ENCODE peak calls at places on chromosomes 13 and 19, in nine cellular contexts. One of them, this sample, is unnamed.
A peak's percentile ranks its signal among the peaks of the same experiment; 100 is the strongest.

GRCh38 chr19:3538965-3539742 is at the start of gene TEKTIP1:
- DNase-seq in GM06990: peak; percentile 16
- DNase-seq in activated effector memory CD4-positive, alpha-beta T cell treated with anti-CD3 and anti-CD28 coated beads, Interleukin-2, amount 50 U/mL, for 16 hours: peak; percentile 63
- DNase-seq in foreskin fibroblast: peak; percentile 48
- DNase-seq in heart left ventricle: no peak
- DNase-seq in RWPE1: no peak
- DNase-seq in kidney epithelial cell: no peak
- DNase-seq in GDM1: no peak
- DNase-seq in endodermal cell: peak; percentile 69
- DNase-seq in this sample: no peak

GRCh38 chr19:48510421-48511268 is 990 bp downstream of the LMTK3 start:
- DNase-seq in GM06990: peak; percentile 47
- DNase-seq in activated effector memory CD4-positive, alpha-beta T cell treated with anti-CD3 and anti-CD28 coated beads, Interleukin-2, amount 50 U/mL, for 16 hours: peak; percentile 92
- DNase-seq in foreskin fibroblast: peak; percentile 72
- DNase-seq in heart left ventricle: peak; percentile 68
- DNase-seq in RWPE1: peak; percentile 42
- DNase-seq in kidney epithelial cell: no peak
- DNase-seq in GDM1: peak; percentile 4
- DNase-seq in endodermal cell: peak; percentile 91
- DNase-seq in this sample: peak; percentile 84

GRCh38 chr19:4754248-4754647 is 30.6 kb upstream of the DPP9 start:
- DNase-seq in GM06990: no peak
- DNase-seq in activated effector memory CD4-positive, alpha-beta T cell treated with anti-CD3 and anti-CD28 coated beads, Interleukin-2, amount 50 U/mL, for 16 hours: no peak
- DNase-seq in foreskin fibroblast: peak; percentile 26
- DNase-seq in heart left ventricle: no peak
- DNase-seq in RWPE1: no peak
- DNase-seq in kidney epithelial cell: no peak
- DNase-seq in GDM1: no peak
- DNase-seq in endodermal cell: no peak
- DNase-seq in this sample: no peak

GRCh38 chr13:27634791-27635190 is 13.1 kb downstream of the POLR1D start:
- DNase-seq in GM06990: no peak
- DNase-seq in activated effector memory CD4-positive, alpha-beta T cell treated with anti-CD3 and anti-CD28 coated beads, Interleukin-2, amount 50 U/mL, for 16 hours: no peak
- DNase-seq in foreskin fibroblast: no peak
- DNase-seq in heart left ventricle: no peak
- DNase-seq in RWPE1: no peak
- DNase-seq in kidney epithelial cell: no peak
- DNase-seq in GDM1: no peak
- DNase-seq in endodermal cell: no peak
- DNase-seq in this sample: no peak

GRCh38 chr13:31377946-31378345 is 178.2 kb downstream of the B3GLCT start:
- DNase-seq in GM06990: no peak
- DNase-seq in activated effector memory CD4-positive, alpha-beta T cell treated with anti-CD3 and anti-CD28 coated beads, Interleukin-2, amount 50 U/mL, for 16 hours: no peak
- DNase-seq in foreskin fibroblast: no peak
- DNase-seq in heart left ventricle: no peak
- DNase-seq in RWPE1: no peak
- DNase-seq in kidney epithelial cell: no peak
- DNase-seq in GDM1: no peak
- DNase-seq in endodermal cell: no peak
- DNase-seq in this sample: no peak

GRCh38 chr13:82961757-82962156 is 920.5 kb downstream of the SLITRK1 start:
- DNase-seq in GM06990: no peak
- DNase-seq in activated effector memory CD4-positive, alpha-beta T cell treated with anti-CD3 and anti-CD28 coated beads, Interleukin-2, amount 50 U/mL, for 16 hours: no peak
- DNase-seq in foreskin fibroblast: no peak
- DNase-seq in heart left ventricle: no peak
- DNase-seq in RWPE1: no peak
- DNase-seq in kidney epithelial cell: no peak
- DNase-seq in GDM1: no peak
- DNase-seq in endodermal cell: no peak
- DNase-seq in this sample: no peak

GRCh38 chr13:40776681-40777165 is 5.7 kb upstream of the MRPS31 start:
- DNase-seq in GM06990: peak; percentile 51
- DNase-seq in activated effector memory CD4-positive, alpha-beta T cell treated with anti-CD3 and anti-CD28 coated beads, Interleukin-2, amount 50 U/mL, for 16 hours: peak; percentile 87
- DNase-seq in foreskin fibroblast: peak; percentile 21
- DNase-seq in heart left ventricle: no peak
- DNase-seq in RWPE1: no peak
- DNase-seq in kidney epithelial cell: no peak
- DNase-seq in GDM1: peak; percentile 54
- DNase-seq in endodermal cell: no peak
- DNase-seq in this sample: no peak

GRCh38 chr13:111486801-111487200 is 166.4 kb downstream of the TEX29 start:
- DNase-seq in GM06990: no peak
- DNase-seq in activated effector memory CD4-positive, alpha-beta T cell treated with anti-CD3 and anti-CD28 coated beads, Interleukin-2, amount 50 U/mL, for 16 hours: peak; percentile 53
- DNase-seq in foreskin fibroblast: no peak
- DNase-seq in heart left ventricle: no peak
- DNase-seq in RWPE1: no peak
- DNase-seq in kidney epithelial cell: no peak
- DNase-seq in GDM1: no peak
- DNase-seq in endodermal cell: no peak
- DNase-seq in this sample: no peak

GRCh38 chr13:94705081-94705751 is 7.1 kb downstream of the SOX21 start:
- DNase-seq in GM06990: no peak
- DNase-seq in activated effector memory CD4-positive, alpha-beta T cell treated with anti-CD3 and anti-CD28 coated beads, Interleukin-2, amount 50 U/mL, for 16 hours: no peak
- DNase-seq in foreskin fibroblast: no peak
- DNase-seq in heart left ventricle: no peak
- DNase-seq in RWPE1: no peak
- DNase-seq in kidney epithelial cell: no peak
- DNase-seq in GDM1: no peak
- DNase-seq in endodermal cell: no peak
- DNase-seq in this sample: no peak

GRCh38 chr19:1360818-1361461 is 22.8 kb upstream of the NDUFS7 start:
- DNase-seq in GM06990: no peak
- DNase-seq in activated effector memory CD4-positive, alpha-beta T cell treated with anti-CD3 and anti-CD28 coated beads, Interleukin-2, amount 50 U/mL, for 16 hours: no peak
- DNase-seq in foreskin fibroblast: peak; percentile 93
- DNase-seq in heart left ventricle: peak; percentile 85
- DNase-seq in RWPE1: no peak
- DNase-seq in kidney epithelial cell: no peak
- DNase-seq in GDM1: no peak
- DNase-seq in endodermal cell: peak; percentile 55
- DNase-seq in this sample: peak; percentile 90

GRCh38 chr13:59261928-59262488 is 901.7 kb downstream of the DIAPH3 start:
- DNase-seq in GM06990: no peak
- DNase-seq in activated effector memory CD4-positive, alpha-beta T cell treated with anti-CD3 and anti-CD28 coated beads, Interleukin-2, amount 50 U/mL, for 16 hours: no peak
- DNase-seq in foreskin fibroblast: no peak
- DNase-seq in heart left ventricle: no peak
- DNase-seq in RWPE1: no peak
- DNase-seq in kidney epithelial cell: no peak
- DNase-seq in GDM1: peak; percentile 2
- DNase-seq in endodermal cell: peak; percentile 62
- DNase-seq in this sample: no peak

GRCh38 chr19:48568345-48568886 is 16.4 kb downstream of the SULT2B1 start:
- DNase-seq in GM06990: no peak
- DNase-seq in activated effector memory CD4-positive, alpha-beta T cell treated with anti-CD3 and anti-CD28 coated beads, Interleukin-2, amount 50 U/mL, for 16 hours: no peak
- DNase-seq in foreskin fibroblast: peak; percentile 95
- DNase-seq in heart left ventricle: peak; percentile 88
- DNase-seq in RWPE1: peak; percentile 81
- DNase-seq in kidney epithelial cell: peak; percentile 79
- DNase-seq in GDM1: peak; percentile 26
- DNase-seq in endodermal cell: peak; percentile 90
- DNase-seq in this sample: peak; percentile 89

GRCh38 chr19:45097776-45098520 is 5.0 kb downstream of the PPP1R37 start:
- DNase-seq in GM06990: no peak
- DNase-seq in activated effector memory CD4-positive, alpha-beta T cell treated with anti-CD3 and anti-CD28 coated beads, Interleukin-2, amount 50 U/mL, for 16 hours: no peak
- DNase-seq in foreskin fibroblast: peak; percentile 97
- DNase-seq in heart left ventricle: no peak
- DNase-seq in RWPE1: peak; percentile 90
- DNase-seq in kidney epithelial cell: peak; percentile 92
- DNase-seq in GDM1: no peak
- DNase-seq in endodermal cell: peak; percentile 72
- DNase-seq in this sample: no peak

GRCh38 chr13:44257806-44258205 is 115.8 kb upstream of the SERP2 start:
- DNase-seq in GM06990: no peak
- DNase-seq in activated effector memory CD4-positive, alpha-beta T cell treated with anti-CD3 and anti-CD28 coated beads, Interleukin-2, amount 50 U/mL, for 16 hours: no peak
- DNase-seq in foreskin fibroblast: no peak
- DNase-seq in heart left ventricle: no peak
- DNase-seq in RWPE1: no peak
- DNase-seq in kidney epithelial cell: no peak
- DNase-seq in GDM1: no peak
- DNase-seq in endodermal cell: no peak
- DNase-seq in this sample: no peak

GRCh38 chr13:44155422-44156293 is 218.0 kb upstream of the SERP2 start:
- DNase-seq in GM06990: no peak
- DNase-seq in activated effector memory CD4-positive, alpha-beta T cell treated with anti-CD3 and anti-CD28 coated beads, Interleukin-2, amount 50 U/mL, for 16 hours: no peak
- DNase-seq in foreskin fibroblast: peak; percentile 71
- DNase-seq in heart left ventricle: peak; percentile 61
- DNase-seq in RWPE1: no peak
- DNase-seq in kidney epithelial cell: no peak
- DNase-seq in GDM1: peak; percentile 26
- DNase-seq in endodermal cell: peak; percentile 69
- DNase-seq in this sample: peak; percentile 68

GRCh38 chr19:35118268-35119026 is 2.8 kb downstream of the FXYD3 start:
- DNase-seq in GM06990: no peak
- DNase-seq in activated effector memory CD4-positive, alpha-beta T cell treated with anti-CD3 and anti-CD28 coated beads, Interleukin-2, amount 50 U/mL, for 16 hours: no peak
- DNase-seq in foreskin fibroblast: no peak
- DNase-seq in heart left ventricle: no peak
- DNase-seq in RWPE1: no peak
- DNase-seq in kidney epithelial cell: no peak
- DNase-seq in GDM1: no peak
- DNase-seq in endodermal cell: no peak
- DNase-seq in this sample: no peak

GRCh38 chr19:14768001-14768400 is 10.4 kb downstream of the ADGRE2 start:
- DNase-seq in GM06990: no peak
- DNase-seq in activated effector memory CD4-positive, alpha-beta T cell treated with anti-CD3 and anti-CD28 coated beads, Interleukin-2, amount 50 U/mL, for 16 hours: no peak
- DNase-seq in foreskin fibroblast: no peak
- DNase-seq in heart left ventricle: no peak
- DNase-seq in RWPE1: no peak
- DNase-seq in kidney epithelial cell: no peak
- DNase-seq in GDM1: no peak
- DNase-seq in endodermal cell: no peak
- DNase-seq in this sample: no peak

GRCh38 chr19:48999481-49000325 is 6.0 kb downstream of the RUVBL2 start:
- DNase-seq in GM06990: no peak
- DNase-seq in activated effector memory CD4-positive, alpha-beta T cell treated with anti-CD3 and anti-CD28 coated beads, Interleukin-2, amount 50 U/mL, for 16 hours: peak; percentile 89
- DNase-seq in foreskin fibroblast: peak; percentile 79
- DNase-seq in heart left ventricle: peak; percentile 78
- DNase-seq in RWPE1: no peak
- DNase-seq in kidney epithelial cell: no peak
- DNase-seq in GDM1: no peak
- DNase-seq in endodermal cell: peak; percentile 95
- DNase-seq in this sample: peak; percentile 52

GRCh38 chr13:95256086-95256485 is 45.2 kb downstream of the ABCC4 start:
- DNase-seq in GM06990: no peak
- DNase-seq in activated effector memory CD4-positive, alpha-beta T cell treated with anti-CD3 and anti-CD28 coated beads, Interleukin-2, amount 50 U/mL, for 16 hours: no peak
- DNase-seq in foreskin fibroblast: peak; percentile 93
- DNase-seq in heart left ventricle: no peak
- DNase-seq in RWPE1: peak; percentile 84
- DNase-seq in kidney epithelial cell: peak; percentile 98
- DNase-seq in GDM1: no peak
- DNase-seq in endodermal cell: no peak
- DNase-seq in this sample: no peak

GRCh38 chr13:111153977-111154332 is 38.8 kb downstream of the ARHGEF7 start:
- DNase-seq in GM06990: no peak
- DNase-seq in activated effector memory CD4-positive, alpha-beta T cell treated with anti-CD3 and anti-CD28 coated beads, Interleukin-2, amount 50 U/mL, for 16 hours: no peak
- DNase-seq in foreskin fibroblast: peak; percentile 67
- DNase-seq in heart left ventricle: peak; percentile 71
- DNase-seq in RWPE1: peak; percentile 38
- DNase-seq in kidney epithelial cell: no peak
- DNase-seq in GDM1: no peak
- DNase-seq in endodermal cell: no peak
- DNase-seq in this sample: no peak

GRCh38 chr19:9885077-9885552 is 50.0 kb downstream of the PIN1 start:
- DNase-seq in GM06990: no peak
- DNase-seq in activated effector memory CD4-positive, alpha-beta T cell treated with anti-CD3 and anti-CD28 coated beads, Interleukin-2, amount 50 U/mL, for 16 hours: no peak
- DNase-seq in foreskin fibroblast: peak; percentile 59
- DNase-seq in heart left ventricle: no peak
- DNase-seq in RWPE1: no peak
- DNase-seq in kidney epithelial cell: no peak
- DNase-seq in GDM1: no peak
- DNase-seq in endodermal cell: peak; percentile 57
- DNase-seq in this sample: peak; percentile 66

GRCh38 chr13:25214371-25215252 is 42.5 kb upstream of the AMER2 start:
- DNase-seq in GM06990: no peak
- DNase-seq in activated effector memory CD4-positive, alpha-beta T cell treated with anti-CD3 and anti-CD28 coated beads, Interleukin-2, amount 50 U/mL, for 16 hours: no peak
- DNase-seq in foreskin fibroblast: peak; percentile 64
- DNase-seq in heart left ventricle: no peak
- DNase-seq in RWPE1: no peak
- DNase-seq in kidney epithelial cell: no peak
- DNase-seq in GDM1: no peak
- DNase-seq in endodermal cell: no peak
- DNase-seq in this sample: no peak

GRCh38 chr13:90867336-90867683 is 480.2 kb upstream of the MIR17HG start:
- DNase-seq in GM06990: peak; percentile 1
- DNase-seq in activated effector memory CD4-positive, alpha-beta T cell treated with anti-CD3 and anti-CD28 coated beads, Interleukin-2, amount 50 U/mL, for 16 hours: no peak
- DNase-seq in foreskin fibroblast: peak; percentile 44
- DNase-seq in heart left ventricle: peak; percentile 62
- DNase-seq in RWPE1: peak; percentile 55
- DNase-seq in kidney epithelial cell: peak; percentile 14
- DNase-seq in GDM1: peak; percentile 79
- DNase-seq in endodermal cell: peak; percentile 91
- DNase-seq in this sample: peak; percentile 22

GRCh38 chr13:110412132-110412912 is 105.2 kb downstream of the COL4A2 start:
- DNase-seq in GM06990: peak; percentile 59
- DNase-seq in activated effector memory CD4-positive, alpha-beta T cell treated with anti-CD3 and anti-CD28 coated beads, Interleukin-2, amount 50 U/mL, for 16 hours: peak; percentile 80
- DNase-seq in foreskin fibroblast: peak; percentile 99
- DNase-seq in heart left ventricle: peak; percentile 88
- DNase-seq in RWPE1: peak; percentile 96
- DNase-seq in kidney epithelial cell: peak; percentile 97
- DNase-seq in GDM1: peak; percentile 59
- DNase-seq in endodermal cell: peak; percentile 94
- DNase-seq in this sample: peak; percentile 77

GRCh38 chr19:50451223-50451534 is 18.5 kb downstream of the MYBPC2 start:
- DNase-seq in GM06990: no peak
- DNase-seq in activated effector memory CD4-positive, alpha-beta T cell treated with anti-CD3 and anti-CD28 coated beads, Interleukin-2, amount 50 U/mL, for 16 hours: no peak
- DNase-seq in foreskin fibroblast: no peak
- DNase-seq in heart left ventricle: no peak
- DNase-seq in RWPE1: no peak
- DNase-seq in kidney epithelial cell: no peak
- DNase-seq in GDM1: no peak
- DNase-seq in endodermal cell: no peak
- DNase-seq in this sample: no peak

GRCh38 chr13:97067342-97067895 is 73.1 kb upstream of the OXGR1 start:
- DNase-seq in GM06990: peak; percentile 0
- DNase-seq in activated effector memory CD4-positive, alpha-beta T cell treated with anti-CD3 and anti-CD28 coated beads, Interleukin-2, amount 50 U/mL, for 16 hours: no peak
- DNase-seq in foreskin fibroblast: peak; percentile 47
- DNase-seq in heart left ventricle: no peak
- DNase-seq in RWPE1: no peak
- DNase-seq in kidney epithelial cell: no peak
- DNase-seq in GDM1: no peak
- DNase-seq in endodermal cell: no peak
- DNase-seq in this sample: no peak

GRCh38 chr19:947707-948533 is 22.1 kb downstream of the ARID3A start:
- DNase-seq in GM06990: peak; percentile 96
- DNase-seq in activated effector memory CD4-positive, alpha-beta T cell treated with anti-CD3 and anti-CD28 coated beads, Interleukin-2, amount 50 U/mL, for 16 hours: no peak
- DNase-seq in foreskin fibroblast: no peak
- DNase-seq in heart left ventricle: peak; percentile 86
- DNase-seq in RWPE1: no peak
- DNase-seq in kidney epithelial cell: no peak
- DNase-seq in GDM1: no peak
- DNase-seq in endodermal cell: no peak
- DNase-seq in this sample: no peak

GRCh38 chr13:80341771-80342271 is 895 bp upstream of the SPRY2 start:
- DNase-seq in GM06990: no peak
- DNase-seq in activated effector memory CD4-positive, alpha-beta T cell treated with anti-CD3 and anti-CD28 coated beads, Interleukin-2, amount 50 U/mL, for 16 hours: no peak
- DNase-seq in foreskin fibroblast: peak; percentile 73
- DNase-seq in heart left ventricle: peak; percentile 76
- DNase-seq in RWPE1: no peak
- DNase-seq in kidney epithelial cell: no peak
- DNase-seq in GDM1: no peak
- DNase-seq in endodermal cell: peak; percentile 87
- DNase-seq in this sample: no peak

GRCh38 chr13:29497137-29497654 is 98.3 kb downstream of the SLC7A1 start:
- DNase-seq in GM06990: no peak
- DNase-seq in activated effector memory CD4-positive, alpha-beta T cell treated with anti-CD3 and anti-CD28 coated beads, Interleukin-2, amount 50 U/mL, for 16 hours: no peak
- DNase-seq in foreskin fibroblast: no peak
- DNase-seq in heart left ventricle: peak; percentile 86
- DNase-seq in RWPE1: no peak
- DNase-seq in kidney epithelial cell: no peak
- DNase-seq in GDM1: no peak
- DNase-seq in endodermal cell: peak; percentile 69
- DNase-seq in this sample: no peak

GRCh38 chr19:39196860-39197562 is at the start of gene NCCRP1:
- DNase-seq in GM06990: no peak
- DNase-seq in activated effector memory CD4-positive, alpha-beta T cell treated with anti-CD3 and anti-CD28 coated beads, Interleukin-2, amount 50 U/mL, for 16 hours: no peak
- DNase-seq in foreskin fibroblast: no peak
- DNase-seq in heart left ventricle: no peak
- DNase-seq in RWPE1: no peak
- DNase-seq in kidney epithelial cell: no peak
- DNase-seq in GDM1: no peak
- DNase-seq in endodermal cell: peak; percentile 76
- DNase-seq in this sample: no peak

GRCh38 chr13:77733674-77734073 is 36.2 kb downstream of the SLAIN1 start:
- DNase-seq in GM06990: no peak
- DNase-seq in activated effector memory CD4-positive, alpha-beta T cell treated with anti-CD3 and anti-CD28 coated beads, Interleukin-2, amount 50 U/mL, for 16 hours: no peak
- DNase-seq in foreskin fibroblast: no peak
- DNase-seq in heart left ventricle: no peak
- DNase-seq in RWPE1: no peak
- DNase-seq in kidney epithelial cell: no peak
- DNase-seq in GDM1: no peak
- DNase-seq in endodermal cell: no peak
- DNase-seq in this sample: no peak